ENCODE peak calls at places on chromosome 20, in five cellular contexts. One of them, this sample, is unnamed.

GRCh38 chr20:40766790-40767529 is 77.9 kb upstream of the MAFB start:
- DNase-seq in thyroid gland: no peak
- DNase-seq in A549: no peak
- DNase-seq in K562: no peak
- DNase-seq in ovary: no peak
- DNase-seq in this sample: no peak

GRCh38 chr20:49118307-49118706 is 69.8 kb downstream of the STAU1 start:
- DNase-seq in thyroid gland: no peak
- DNase-seq in ovary: no peak
- DNase-seq in A549: no peak
- DNase-seq in K562: no peak
- DNase-seq in this sample: no peak

GRCh38 chr20:20455945-20456344 is 88.0 kb downstream of the INSM1 start:
- DNase-seq in A549: no peak
- DNase-seq in K562: no peak
- DNase-seq in thyroid gland: no peak
- DNase-seq in ovary: no peak
- DNase-seq in this sample: no peak

GRCh38 chr20:14919473-14920157 is 582.2 kb upstream of the FLRT3 start:
- DNase-seq in ovary: no peak
- DNase-seq in A549: no peak
- DNase-seq in thyroid gland: peak; percentile 54
- DNase-seq in K562: no peak
- DNase-seq in this sample: no peak

GRCh38 chr20:51985753-51986152 is 183.4 kb upstream of the SALL4 start:
- DNase-seq in A549: no peak
- DNase-seq in ovary: no peak
- DNase-seq in thyroid gland: no peak
- DNase-seq in K562: no peak
- DNase-seq in this sample: no peak

GRCh38 chr20:58893355-58894151 is 41.0 kb downstream of the GNAS start:
- DNase-seq in thyroid gland: no peak
- DNase-seq in ovary: no peak
- DNase-seq in K562: no peak
- DNase-seq in A549: no peak
- DNase-seq in this sample: peak; percentile 39

GRCh38 chr20:34222208-34222607 is 19.0 kb upstream of the ASIP start:
- DNase-seq in A549: no peak
- DNase-seq in K562: no peak
- DNase-seq in ovary: no peak
- DNase-seq in thyroid gland: no peak
- DNase-seq in this sample: peak; percentile 86

GRCh38 chr20:6819599-6819998 is 52.1 kb downstream of the BMP2 start:
- DNase-seq in thyroid gland: peak; percentile 31
- DNase-seq in K562: no peak
- DNase-seq in ovary: no peak
- DNase-seq in A549: no peak
- DNase-seq in this sample: no peak

GRCh38 chr20:25464501-25465204 is 57.2 kb downstream of the GINS1 start:
- DNase-seq in ovary: no peak
- DNase-seq in thyroid gland: no peak
- DNase-seq in A549: no peak
- DNase-seq in K562: no peak
- DNase-seq in this sample: no peak

GRCh38 chr20:31822421-31823330 is 3.5 kb downstream of the MYLK2 start:
- DNase-seq in ovary: peak; percentile 86
- DNase-seq in A549: peak; percentile 79
- DNase-seq in K562: peak; percentile 88
- DNase-seq in thyroid gland: peak; percentile 98
- DNase-seq in this sample: peak; percentile 76

GRCh38 chr20:21571841-21572690 is 58.2 kb upstream of the NKX2-2 start:
- DNase-seq in A549: no peak
- DNase-seq in thyroid gland: peak; percentile 15
- DNase-seq in ovary: no peak
- DNase-seq in K562: peak; percentile 31
- DNase-seq in this sample: peak; percentile 20

GRCh38 chr20:34114809-34115208 is 2.8 kb upstream of the EIF2S2 start:
- DNase-seq in A549: no peak
- DNase-seq in K562: no peak
- DNase-seq in thyroid gland: no peak
- DNase-seq in ovary: no peak
- DNase-seq in this sample: no peak

GRCh38 chr20:56187791-56188190 is 60.7 kb upstream of the MC3R start:
- DNase-seq in K562: no peak
- DNase-seq in thyroid gland: no peak
- DNase-seq in A549: no peak
- DNase-seq in ovary: no peak
- DNase-seq in this sample: peak; percentile 22

GRCh38 chr20:55667955-55668354 is 337.4 kb downstream of the CBLN4 start:
- DNase-seq in A549: no peak
- DNase-seq in thyroid gland: no peak
- DNase-seq in ovary: no peak
- DNase-seq in K562: no peak
- DNase-seq in this sample: no peak

GRCh38 chr20:48609491-48609978 is 218.3 kb downstream of the PREX1 start:
- DNase-seq in thyroid gland: no peak
- DNase-seq in A549: no peak
- DNase-seq in K562: no peak
- DNase-seq in ovary: no peak
- DNase-seq in this sample: no peak

GRCh38 chr20:50588034-50588736 is 78.0 kb downstream of the PTPN1 start:
- DNase-seq in ovary: peak; percentile 85
- DNase-seq in A549: peak; percentile 90
- DNase-seq in K562: peak; percentile 81
- DNase-seq in thyroid gland: peak; percentile 76
- DNase-seq in this sample: peak; percentile 72

GRCh38 chr20:32563311-32564272 is 21.5 kb downstream of the NOL4L start:
- DNase-seq in K562: no peak
- DNase-seq in ovary: no peak
- DNase-seq in A549: no peak
- DNase-seq in thyroid gland: no peak
- DNase-seq in this sample: no peak

GRCh38 chr20:37901667-37902503 is 1.0 kb upstream of the VSTM2L start:
- DNase-seq in thyroid gland: peak; percentile 38
- DNase-seq in ovary: peak; percentile 44
- DNase-seq in K562: peak; percentile 89
- DNase-seq in A549: peak; percentile 77
- DNase-seq in this sample: peak; percentile 74

GRCh38 chr20:59483481-59483880 is 120.9 kb upstream of the PHACTR3 start:
- DNase-seq in A549: no peak
- DNase-seq in ovary: no peak
- DNase-seq in thyroid gland: no peak
- DNase-seq in K562: no peak
- DNase-seq in this sample: no peak

GRCh38 chr20:21102252-21102609 is 3.9 kb downstream of the LINC00237 start:
- DNase-seq in ovary: no peak
- DNase-seq in K562: no peak
- DNase-seq in A549: no peak
- DNase-seq in thyroid gland: no peak
- DNase-seq in this sample: peak; percentile 30

GRCh38 chr20:49482621-49483017 is at the start of gene KCNB1:
- DNase-seq in ovary: peak; percentile 93
- DNase-seq in thyroid gland: peak; percentile 78
- DNase-seq in K562: peak; percentile 92
- DNase-seq in A549: peak; percentile 36
- DNase-seq in this sample: peak; percentile 76

GRCh38 chr20:56974499-56975250 is 291.8 kb downstream of the BMP7 start:
- DNase-seq in thyroid gland: peak; percentile 47
- DNase-seq in K562: peak; percentile 31
- DNase-seq in ovary: no peak
- DNase-seq in A549: peak; percentile 64
- DNase-seq in this sample: peak; percentile 90

GRCh38 chr20:46631874-46632446 is 19.3 kb downstream of the SLC13A3 start:
- DNase-seq in thyroid gland: no peak
- DNase-seq in A549: no peak
- DNase-seq in ovary: no peak
- DNase-seq in K562: no peak
- DNase-seq in this sample: no peak

GRCh38 chr20:43188234-43188653 is 1.5 kb downstream of the PTPRT start:
- DNase-seq in ovary: no peak
- DNase-seq in thyroid gland: no peak
- DNase-seq in A549: no peak
- DNase-seq in K562: no peak
- DNase-seq in this sample: no peak

GRCh38 chr20:3203315-3204123 is 963 bp downstream of the DDRGK1 start:
- DNase-seq in thyroid gland: peak; percentile 38
- DNase-seq in K562: peak; percentile 51
- DNase-seq in ovary: no peak
- DNase-seq in A549: no peak
- DNase-seq in this sample: peak; percentile 45

GRCh38 chr20:61002090-61002489 is 250.0 kb upstream of the CDH4 start:
- DNase-seq in K562: no peak
- DNase-seq in thyroid gland: no peak
- DNase-seq in A549: no peak
- DNase-seq in ovary: no peak
- DNase-seq in this sample: no peak

GRCh38 chr20:60993647-60994046 is 258.4 kb upstream of the CDH4 start:
- DNase-seq in A549: peak; percentile 22
- DNase-seq in K562: no peak
- DNase-seq in ovary: no peak
- DNase-seq in thyroid gland: no peak
- DNase-seq in this sample: peak; percentile 15

GRCh38 chr20:60999256-60999655 is 252.8 kb upstream of the CDH4 start:
- DNase-seq in K562: no peak
- DNase-seq in thyroid gland: no peak
- DNase-seq in ovary: no peak
- DNase-seq in A549: no peak
- DNase-seq in this sample: no peak
- TF ChIP-seq POLR2A in K562: no peak
- TF ChIP-seq POLR2A in thyroid gland: no peak
- TF ChIP-seq POLR2A in ovary: no peak
- TF ChIP-seq POLR2A in A549: no peak
- TF ChIP-seq POLR2A in this sample: no peak

DNA sequence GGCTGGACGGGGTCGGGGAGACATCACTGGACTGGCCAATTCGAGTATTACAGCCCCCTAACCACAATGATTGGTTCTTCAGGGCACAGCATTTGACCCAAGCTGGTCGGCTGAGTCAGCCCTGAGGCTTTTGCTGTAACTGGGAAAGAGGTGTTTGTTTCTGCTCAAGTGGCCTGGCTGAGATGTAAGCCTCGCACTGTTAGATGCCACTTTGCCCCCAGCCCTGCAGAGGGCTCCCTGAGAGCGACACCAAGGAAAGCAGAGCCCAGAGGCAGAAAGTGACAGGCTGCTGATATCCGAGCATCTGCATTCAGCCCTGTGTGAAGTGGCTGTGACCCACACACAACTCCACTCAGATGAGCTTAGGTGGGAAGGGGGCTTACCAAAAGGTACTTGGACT is 19.4 kb downstream of the ERGIC3 start:
- DNase-seq in K562: no peak
- DNase-seq in A549: peak; percentile 27
- DNase-seq in thyroid gland: peak; percentile 65
- DNase-seq in ovary: peak; percentile 18
- DNase-seq in this sample: peak; percentile 75
- TF ChIP-seq CTCF in K562: peak; percentile 42
- TF ChIP-seq CTCF in A549: peak; percentile 26
- TF ChIP-seq CTCF in thyroid gland: no peak
- TF ChIP-seq CTCF in ovary: no peak
- TF ChIP-seq CTCF in this sample: peak; percentile 62

DNA sequence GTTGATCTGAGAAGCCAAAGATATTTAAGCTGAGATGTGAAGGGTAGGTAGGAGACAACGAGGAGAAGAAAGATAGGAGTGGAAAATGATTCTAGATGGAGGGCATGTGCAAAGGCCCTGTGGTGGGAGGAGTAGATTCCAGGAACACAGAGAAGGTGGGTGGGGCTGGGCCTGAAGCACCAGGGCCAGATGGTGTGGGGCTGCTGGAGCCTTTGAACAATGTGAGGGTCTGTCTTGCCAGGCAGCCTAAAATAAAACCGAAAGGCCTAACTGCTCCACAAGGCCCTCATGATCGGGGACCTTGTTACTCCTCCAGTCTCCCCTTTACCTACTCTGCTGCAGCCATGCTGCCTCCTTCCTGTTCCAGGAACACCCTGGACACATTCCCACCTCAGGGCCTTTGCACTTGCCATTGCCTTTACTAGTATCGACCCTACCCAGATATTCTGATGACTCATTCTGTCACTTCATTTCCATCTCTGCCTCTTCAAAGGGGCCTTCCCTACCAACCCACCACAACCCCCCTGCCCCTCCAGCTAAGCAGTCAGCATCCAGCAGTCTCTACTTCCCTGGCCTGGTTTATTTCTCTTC is 20.0 kb downstream of the FAM110A start:
- DNase-seq in A549: no peak
- DNase-seq in thyroid gland: no peak
- DNase-seq in ovary: no peak
- DNase-seq in K562: no peak
- DNase-seq in this sample: no peak
- TF ChIP-seq POLR2A in A549: no peak
- TF ChIP-seq POLR2A in thyroid gland: no peak
- TF ChIP-seq POLR2A in ovary: no peak
- TF ChIP-seq POLR2A in K562: no peak
- TF ChIP-seq POLR2A in this sample: no peak

GRCh38 chr20:64255361-64256281 is at the start of gene PCMTD2:
- DNase-seq in K562: peak; percentile 98
- DNase-seq in ovary: peak; percentile 92
- DNase-seq in thyroid gland: peak; percentile 77
- DNase-seq in A549: peak; percentile 90
- DNase-seq in this sample: peak; percentile 90
- TF ChIP-seq CTCF in K562: no peak
- TF ChIP-seq CTCF in ovary: no peak
- TF ChIP-seq CTCF in thyroid gland: no peak
- TF ChIP-seq CTCF in A549: no peak
- TF ChIP-seq CTCF in this sample: no peak

DNA sequence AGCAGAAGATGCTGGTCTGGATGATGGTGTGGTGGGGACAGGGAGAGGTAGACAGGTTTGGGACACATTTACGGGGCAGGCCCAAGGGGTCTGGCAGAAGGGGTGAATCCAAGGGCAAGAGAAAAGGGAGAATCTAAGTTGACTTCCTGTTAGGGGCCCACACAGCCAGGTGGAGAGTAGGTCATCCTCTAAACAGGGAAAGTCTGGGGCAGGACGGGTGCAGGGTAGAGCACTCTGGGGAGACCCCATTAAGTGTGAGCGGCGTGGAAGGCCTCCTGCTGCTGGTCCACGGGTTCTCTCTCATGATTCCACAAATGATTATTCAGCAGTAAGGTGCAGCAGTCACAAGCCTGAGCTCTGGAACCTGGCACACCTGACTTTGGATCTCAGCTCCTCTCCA is 2.7 kb downstream of the SRXN1 start:
- DNase-seq in ovary: no peak
- DNase-seq in K562: no peak
- DNase-seq in thyroid gland: no peak
- DNase-seq in A549: no peak
- DNase-seq in this sample: no peak
- TF ChIP-seq POLR2A in ovary: no peak
- TF ChIP-seq POLR2A in K562: no peak
- TF ChIP-seq POLR2A in thyroid gland: no peak
- TF ChIP-seq POLR2A in A549: no peak
- TF ChIP-seq POLR2A in this sample: no peak

DNA sequence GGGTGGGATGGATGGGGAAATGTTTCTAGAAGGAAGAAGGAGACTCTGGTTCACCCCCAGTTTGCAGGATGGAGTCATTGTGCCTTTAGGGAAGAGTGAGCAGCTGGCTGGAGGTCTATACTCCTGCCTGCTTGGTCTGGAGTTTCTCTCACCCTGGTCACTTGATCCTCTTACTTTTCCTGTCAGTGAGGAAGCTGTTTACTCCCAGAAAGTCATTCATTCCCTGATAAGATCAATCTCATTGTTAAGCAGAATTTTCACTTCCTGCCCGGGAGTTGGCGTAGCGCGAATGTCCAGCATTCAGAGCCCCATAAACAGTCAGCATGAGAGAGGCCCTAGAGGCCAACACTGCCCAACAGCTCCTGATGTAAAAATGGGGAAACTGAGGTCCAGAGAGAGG is 70.4 kb upstream of the SIRPA start:
- DNase-seq in ovary: no peak
- DNase-seq in thyroid gland: no peak
- DNase-seq in K562: no peak
- DNase-seq in A549: no peak
- DNase-seq in this sample: no peak
- TF ChIP-seq CTCF in ovary: no peak
- TF ChIP-seq CTCF in thyroid gland: no peak
- TF ChIP-seq CTCF in K562: no peak
- TF ChIP-seq CTCF in A549: no peak
- TF ChIP-seq CTCF in this sample: no peak

This sample was measured in NB4.